ENCODE peak calls at places on chromosomes 4 and X, in nine cellular contexts. D is activated CD4-positive, alpha-beta T cell treated with anti-CD3 and anti-CD28 coated beads for 48 hours; O is posterior cingulate gyrus; C is HFFc6; A is HTR-8/SVneo; U is OCI-LY7; R is stimulated activated CD4-positive, alpha-beta T cell treated with anti-CD3 and anti-CD28 coated beads, Interleukin-4, amount 100 ng/mL, for 48 hours; Z is activated naive CD4-positive, alpha-beta T cell; E is bronchial epithelial cell. Y is an unnamed sample.
A peak's percentile ranks its signal among the peaks of the same experiment; 100 is the strongest.

GRCh38 chr4:182449960-182450359 is 206.8 kb downstream of the TENM3 start:
- DNase-seq in D (no peak), O (no peak), C (no peak), A (no peak), U (no peak), R (no peak), Z (no peak), E (no peak), Y (no peak)

GRCh38 chr4:47065099-47065498 is 33.7 kb downstream of the GABRB1 start:
- DNase-seq in D (no peak), O (no peak), C (no peak), A (no peak), U (no peak), R (no peak), Z (no peak), E (no peak), Y (no peak)

GRCh38 chrX:42485621-42486020 is 292.3 kb downstream of the PPP1R2C start:
- DNase-seq in D (no peak), O (no peak), C (no peak), A (no peak), U (no peak), R (no peak), Z (no peak), E (peak; percentile 11), Y (no peak)

GRCh38 chrX:83759872-83760271 is 101.1 kb upstream of the CYLC1 start:
- DNase-seq in D (no peak), O (no peak), C (no peak), A (no peak), U (peak; percentile 36), R (no peak), Z (no peak), E (peak; percentile 0), Y (no peak)

GRCh38 chr4:18733956-18734872 is 712.7 kb upstream of the LCORL start:
- DNase-seq in D (no peak), O (no peak), C (no peak), A (no peak), U (no peak), R (no peak), Z (no peak), E (no peak), Y (no peak)

GRCh38 chr4:120922390-120923200 is at the start of gene PRDM5:
- DNase-seq in D (peak; percentile 40), O (no peak), C (peak; percentile 37), A (peak; percentile 47), U (no peak), R (peak; percentile 2), Z (peak; percentile 9), E (peak; percentile 31), Y (peak; percentile 42)

GRCh38 chr4:61520688-61521160 is 320.6 kb downstream of the ADGRL3 start:
- DNase-seq in D (no peak), O (no peak), C (no peak), A (no peak), U (no peak), R (no peak), Z (no peak), E (peak; percentile 91), Y (no peak)

GRCh38 chr4:3767569-3768288 is 1.5 kb downstream of the ADRA2C start:
- DNase-seq in D (peak; percentile 34), O (no peak), C (no peak), A (no peak), U (no peak), R (no peak), Z (no peak), E (peak; percentile 2), Y (no peak)

GRCh38 chr4:48212165-48212564 is 57.5 kb downstream of the TEC start:
- DNase-seq in D (no peak), O (no peak), C (no peak), A (no peak), U (no peak), R (no peak), Z (no peak), E (no peak), Y (no peak)

GRCh38 chr4:101291198-101291597 is 56.1 kb downstream of the PPP3CA start:
- DNase-seq in D (no peak), O (no peak), C (no peak), A (no peak), U (no peak), R (no peak), Z (no peak), E (no peak), Y (no peak)

GRCh38 chr4:85955614-85956295 is 404.1 kb downstream of the MAPK10 start:
- DNase-seq in D (no peak), O (no peak), C (peak; percentile 42), A (no peak), U (no peak), R (no peak), Z (no peak), E (no peak), Y (no peak)

GRCh38 chr4:172134536-172134935 is 321.3 kb downstream of the GALNTL6 start:
- DNase-seq in D (no peak), O (no peak), C (peak; percentile 49), A (no peak), U (no peak), R (no peak), Z (no peak), E (peak; percentile 20), Y (no peak)